ENCODE peak calls at places on chromosomes 16 and 17, in six cellular contexts. One of them, this sample, is unnamed.
A peak's percentile ranks its signal among the peaks of the same experiment; 100 is the strongest.

GRCh38 chr17:79842656-79843474 is 3.6 kb upstream of the CBX4 start:
- DNase-seq in A549: no peak
- DNase-seq in SJSA1: no peak
- DNase-seq in prostate gland: no peak
- DNase-seq in colonic mucosa: peak; percentile 29
- DNase-seq in suprapubic skin: no peak
- DNase-seq in this sample: no peak

GRCh38 chr17:82287849-82288601 is 14.5 kb upstream of the CSNK1D start:
- DNase-seq in A549: peak; percentile 99
- DNase-seq in SJSA1: peak; percentile 96
- DNase-seq in prostate gland: peak; percentile 88
- DNase-seq in colonic mucosa: peak; percentile 95
- DNase-seq in suprapubic skin: peak; percentile 55
- DNase-seq in this sample: peak; percentile 84

GRCh38 chr17:63446981-63447687 is 1.0 kb upstream of the CYB561 start:
- DNase-seq in A549: no peak
- DNase-seq in SJSA1: no peak
- DNase-seq in prostate gland: peak; percentile 58
- DNase-seq in colonic mucosa: peak; percentile 58
- DNase-seq in suprapubic skin: no peak
- DNase-seq in this sample: peak; percentile 44

GRCh38 chr16:6009151-6009550 is 911.6 kb upstream of the EEF2KMT start:
- DNase-seq in A549: no peak
- DNase-seq in SJSA1: no peak
- DNase-seq in prostate gland: no peak
- DNase-seq in colonic mucosa: peak; percentile 27
- DNase-seq in suprapubic skin: no peak
- DNase-seq in this sample: no peak

GRCh38 chr16:15779664-15780351 is 77.0 kb downstream of the MYH11 start:
- DNase-seq in A549: no peak
- DNase-seq in SJSA1: no peak
- DNase-seq in prostate gland: no peak
- DNase-seq in colonic mucosa: no peak
- DNase-seq in suprapubic skin: no peak
- DNase-seq in this sample: no peak

GRCh38 chr16:11734653-11735043 is 8.0 kb downstream of the TXNDC11 start:
- DNase-seq in A549: no peak
- DNase-seq in SJSA1: no peak
- DNase-seq in prostate gland: no peak
- DNase-seq in colonic mucosa: no peak
- DNase-seq in suprapubic skin: no peak
- DNase-seq in this sample: no peak

GRCh38 chr17:82213251-82214011 is 789 bp upstream of the CCDC57 start:
- DNase-seq in A549: peak; percentile 84
- DNase-seq in SJSA1: peak; percentile 71
- DNase-seq in prostate gland: no peak
- DNase-seq in colonic mucosa: no peak
- DNase-seq in suprapubic skin: peak; percentile 77
- DNase-seq in this sample: peak; percentile 56

GRCh38 chr17:21285164-21286065 is 904 bp downstream of the MAP2K3 start:
- DNase-seq in A549: no peak
- DNase-seq in SJSA1: peak; percentile 44
- DNase-seq in prostate gland: no peak
- DNase-seq in colonic mucosa: peak; percentile 63
- DNase-seq in suprapubic skin: peak; percentile 76
- DNase-seq in this sample: peak; percentile 42

GRCh38 chr16:49521706-49522325 is 148.2 kb downstream of the C16orf78 start:
- DNase-seq in A549: no peak
- DNase-seq in SJSA1: no peak
- DNase-seq in prostate gland: no peak
- DNase-seq in colonic mucosa: no peak
- DNase-seq in suprapubic skin: no peak
- DNase-seq in this sample: no peak

GRCh38 chr17:9842057-9842758 is 16.5 kb downstream of the GLP2R start:
- DNase-seq in A549: peak; percentile 92
- DNase-seq in SJSA1: peak; percentile 81
- DNase-seq in prostate gland: peak; percentile 51
- DNase-seq in colonic mucosa: peak; percentile 35
- DNase-seq in suprapubic skin: no peak
- DNase-seq in this sample: no peak

GRCh38 chr17:80927791-80928216 is 63.8 kb upstream of the CHMP6 start:
- DNase-seq in A549: no peak
- DNase-seq in SJSA1: no peak
- DNase-seq in prostate gland: no peak
- DNase-seq in colonic mucosa: no peak
- DNase-seq in suprapubic skin: no peak
- DNase-seq in this sample: no peak

GRCh38 chr16:83958842-83959565 is 6.0 kb downstream of the OSGIN1 start:
- DNase-seq in A549: no peak
- DNase-seq in SJSA1: no peak
- DNase-seq in prostate gland: no peak
- DNase-seq in colonic mucosa: no peak
- DNase-seq in suprapubic skin: no peak
- DNase-seq in this sample: no peak

GRCh38 chr17:78343099-78343432 is 16.8 kb downstream of the SOCS3 start:
- DNase-seq in A549: no peak
- DNase-seq in SJSA1: peak; percentile 87
- DNase-seq in prostate gland: no peak
- DNase-seq in colonic mucosa: no peak
- DNase-seq in suprapubic skin: peak; percentile 94
- DNase-seq in this sample: peak; percentile 71

GRCh38 chr16:80852261-80852872 is 48.0 kb upstream of the CDYL2 start:
- DNase-seq in A549: peak; percentile 46
- DNase-seq in SJSA1: no peak
- DNase-seq in prostate gland: no peak
- DNase-seq in colonic mucosa: peak; percentile 34
- DNase-seq in suprapubic skin: no peak
- DNase-seq in this sample: peak; percentile 16

GRCh38 chr17:1060991-1061390 is 64.1 kb downstream of the TIMM22 start:
- DNase-seq in A549: peak; percentile 78
- DNase-seq in SJSA1: peak; percentile 69
- DNase-seq in prostate gland: no peak
- DNase-seq in colonic mucosa: peak; percentile 50
- DNase-seq in suprapubic skin: peak; percentile 87
- DNase-seq in this sample: peak; percentile 81

GRCh38 chr16:84255050-84255810 is 15.4 kb upstream of the KCNG4 start:
- DNase-seq in A549: no peak
- DNase-seq in SJSA1: no peak
- DNase-seq in prostate gland: no peak
- DNase-seq in colonic mucosa: no peak
- DNase-seq in suprapubic skin: no peak
- DNase-seq in this sample: no peak

GRCh38 chr16:8736123-8736680 is 61.2 kb downstream of the TMEM186 start:
- DNase-seq in A549: no peak
- DNase-seq in SJSA1: no peak
- DNase-seq in prostate gland: no peak
- DNase-seq in colonic mucosa: no peak
- DNase-seq in suprapubic skin: peak; percentile 27
- DNase-seq in this sample: no peak

GRCh38 chr17:76561332-76561731 is 21.5 kb downstream of the PRCD start:
- DNase-seq in A549: no peak
- DNase-seq in SJSA1: no peak
- DNase-seq in prostate gland: no peak
- DNase-seq in colonic mucosa: no peak
- DNase-seq in suprapubic skin: no peak
- DNase-seq in this sample: no peak

GRCh38 chr17:76560036-76560876 is 20.4 kb downstream of the PRCD start:
- DNase-seq in A549: no peak
- DNase-seq in SJSA1: no peak
- DNase-seq in prostate gland: no peak
- DNase-seq in colonic mucosa: no peak
- DNase-seq in suprapubic skin: no peak
- DNase-seq in this sample: no peak

GRCh38 chr17:76561799-76562268 is 22.0 kb downstream of the PRCD start:
- DNase-seq in A549: no peak
- DNase-seq in SJSA1: peak; percentile 67
- DNase-seq in prostate gland: no peak
- DNase-seq in colonic mucosa: no peak
- DNase-seq in suprapubic skin: no peak
- DNase-seq in this sample: peak; percentile 49

GRCh38 chr17:76562734-76563148 is 22.9 kb downstream of the PRCD start:
- DNase-seq in A549: no peak
- DNase-seq in SJSA1: peak; percentile 83
- DNase-seq in prostate gland: no peak
- DNase-seq in colonic mucosa: no peak
- DNase-seq in suprapubic skin: no peak
- DNase-seq in this sample: peak; percentile 91

DNA sequence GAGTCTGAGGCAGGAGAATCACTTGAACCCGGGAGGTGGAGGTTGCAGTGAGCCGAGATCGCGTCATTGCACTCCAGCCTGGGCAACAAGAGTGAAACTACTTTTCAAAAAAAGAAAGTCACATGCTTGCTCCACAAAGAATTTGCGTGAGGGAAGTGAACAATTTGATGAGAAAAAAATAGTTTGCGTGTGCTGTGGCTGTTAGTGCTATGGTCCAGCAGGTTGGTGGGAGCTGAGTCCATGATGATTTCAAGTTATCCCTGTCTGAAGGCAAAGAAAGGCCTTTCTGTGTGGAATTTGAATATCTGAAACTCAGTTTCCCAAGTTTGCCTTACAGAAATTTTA is 21.0 kb downstream of the PRCD start:
- DNase-seq in A549: no peak
- DNase-seq in SJSA1: no peak
- DNase-seq in prostate gland: no peak
- DNase-seq in colonic mucosa: no peak
- DNase-seq in suprapubic skin: no peak
- DNase-seq in this sample: no peak
- H3K4me1 ChIP-seq in A549: peaks cover 48% of the 10 kb centered on the region
- H3K4me1 ChIP-seq in SJSA1: peaks cover 59% of the 10 kb centered on the region
- H3K4me1 ChIP-seq in prostate gland: no peaks in the 10 kb centered on the region
- H3K4me1 ChIP-seq in colonic mucosa: peaks cover 6% of the 10 kb centered on the region
- H3K4me1 ChIP-seq in suprapubic skin: peaks cover 58% of the 10 kb centered on the region
- H3K4me1 ChIP-seq in this sample: peaks cover 28% of the 10 kb centered on the region

GRCh38 chr17:59370580-59371299 is 39.3 kb downstream of the YPEL2 start:
- DNase-seq in A549: no peak
- DNase-seq in SJSA1: no peak
- DNase-seq in prostate gland: no peak
- DNase-seq in colonic mucosa: no peak
- DNase-seq in suprapubic skin: peak; percentile 25
- DNase-seq in this sample: no peak
- H3K4me1 ChIP-seq in A549: peaks cover 35% of the 10 kb centered on the region
- H3K4me1 ChIP-seq in SJSA1: peaks cover 84% of the 10 kb centered on the region
- H3K4me1 ChIP-seq in prostate gland: peaks cover 58% of the 10 kb centered on the region
- H3K4me1 ChIP-seq in colonic mucosa: peaks cover 68% of the 10 kb centered on the region
- H3K4me1 ChIP-seq in suprapubic skin: peaks cover 98% of the 10 kb centered on the region
- H3K4me1 ChIP-seq in this sample: no peaks in the 10 kb centered on the region

GRCh38 chr17:46120078-46120477 is 73.2 kb downstream of the KANSL1 start:
- DNase-seq in A549: no peak
- DNase-seq in SJSA1: no peak
- DNase-seq in prostate gland: no peak
- DNase-seq in colonic mucosa: no peak
- DNase-seq in suprapubic skin: no peak
- DNase-seq in this sample: no peak
- H3K4me1 ChIP-seq in A549: peaks cover 16% of the 10 kb centered on the region
- H3K4me1 ChIP-seq in SJSA1: no peaks in the 10 kb centered on the region
- H3K4me1 ChIP-seq in prostate gland: no peaks in the 10 kb centered on the region
- H3K4me1 ChIP-seq in colonic mucosa: peaks cover 3% of the 10 kb centered on the region
- H3K4me1 ChIP-seq in suprapubic skin: peaks cover 58% of the 10 kb centered on the region
- H3K4me1 ChIP-seq in this sample: peaks cover 25% of the 10 kb centered on the region

DNA sequence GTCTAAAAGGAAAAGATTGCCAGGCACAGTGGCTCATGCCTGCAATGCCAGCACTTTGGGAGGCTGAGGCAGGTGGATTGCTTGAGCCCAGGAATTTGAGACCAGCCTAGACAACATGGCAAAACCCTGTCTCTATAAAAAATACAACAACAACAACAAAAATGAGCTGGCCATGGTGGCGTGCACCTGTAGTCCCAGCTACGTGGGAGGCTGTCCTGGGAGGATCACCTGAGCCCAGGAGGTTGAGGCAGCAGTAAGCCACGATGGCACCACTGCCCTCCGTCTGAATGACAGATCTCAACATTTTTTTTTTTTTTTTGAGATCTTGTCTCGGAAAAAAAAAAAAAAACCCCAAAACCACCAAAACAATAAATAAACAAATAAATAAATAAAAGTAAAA is 28.1 kb upstream of the ATP2A3 start:
- DNase-seq in A549: no peak
- DNase-seq in SJSA1: no peak
- DNase-seq in prostate gland: no peak
- DNase-seq in colonic mucosa: no peak
- DNase-seq in suprapubic skin: no peak
- DNase-seq in this sample: no peak
- H3K4me1 ChIP-seq in A549: no peaks in the 10 kb centered on the region
- H3K4me1 ChIP-seq in SJSA1: no peaks in the 10 kb centered on the region
- H3K4me1 ChIP-seq in prostate gland: no peaks in the 10 kb centered on the region
- H3K4me1 ChIP-seq in colonic mucosa: no peaks in the 10 kb centered on the region
- H3K4me1 ChIP-seq in suprapubic skin: no peaks in the 10 kb centered on the region
- H3K4me1 ChIP-seq in this sample: no peaks in the 10 kb centered on the region

DNA sequence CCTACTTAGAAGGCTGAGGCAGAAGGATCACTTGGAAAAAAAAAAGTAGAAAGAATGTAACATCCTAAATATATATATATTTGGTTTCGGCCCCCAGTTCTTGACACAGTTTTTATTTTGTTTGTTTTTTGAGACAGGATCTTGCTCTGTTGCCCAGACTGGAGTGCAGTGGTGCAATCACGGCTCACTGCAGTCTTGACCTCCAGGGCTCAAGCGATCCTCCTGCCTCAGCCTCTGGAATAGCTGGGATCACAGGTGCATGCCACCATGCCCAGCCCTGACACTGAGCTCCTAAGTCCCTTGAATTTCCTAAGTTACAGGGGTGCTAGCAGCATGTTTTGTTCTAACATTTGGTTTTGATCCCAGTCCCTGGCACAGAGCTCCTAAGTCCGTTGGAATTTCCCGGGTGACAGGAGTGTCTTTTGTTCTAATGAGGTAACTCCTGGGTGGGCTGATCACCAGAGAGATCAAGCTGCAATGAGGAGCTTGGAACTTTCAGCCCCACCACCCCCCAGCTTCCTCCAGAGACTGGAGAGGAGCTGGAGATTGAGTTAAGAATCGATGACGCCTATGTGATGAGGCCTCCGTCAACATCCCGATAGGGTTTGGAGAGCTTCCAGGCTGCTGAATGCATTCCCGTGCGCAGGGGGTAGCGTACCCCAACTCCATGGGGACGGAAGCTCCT is 20.0 kb downstream of the MXRA7 start:
- DNase-seq in A549: no peak
- DNase-seq in SJSA1: peak; percentile 97
- DNase-seq in prostate gland: no peak
- DNase-seq in colonic mucosa: no peak
- DNase-seq in suprapubic skin: no peak
- DNase-seq in this sample: no peak
- H3K4me1 ChIP-seq in A549: peaks cover 19% of the 10 kb centered on the region
- H3K4me1 ChIP-seq in SJSA1: peaks cover 83% of the 10 kb centered on the region
- H3K4me1 ChIP-seq in prostate gland: no peaks in the 10 kb centered on the region
- H3K4me1 ChIP-seq in colonic mucosa: no peaks in the 10 kb centered on the region
- H3K4me1 ChIP-seq in suprapubic skin: peaks cover 52% of the 10 kb centered on the region
- H3K4me1 ChIP-seq in this sample: no peaks in the 10 kb centered on the region